ENCODE peak calls at places on chromosomes 12 and 14, in ten cellular contexts. P is pancreas, B is stomach, J is adrenal gland, S is left lung, E is psoas muscle, Q is A549, F is H9, G is heart left ventricle, D is H1. W is an unnamed sample.

GRCh38 chr14:91144425-91145145 is 30.7 kb downstream of the DGLUCY start:
- DNase-seq in E (no peak), J (no peak), B (no peak), S (no peak), Q (no peak), P (no peak), G (no peak), D (no peak), F (no peak), W (no peak)

GRCh38 chr12:58745348-58746125 is 174.8 kb downstream of the LRIG3 start:
- DNase-seq in P (no peak), Q (no peak), D (no peak), G (no peak), B (no peak), J (no peak), S (no peak), F (no peak), E (no peak), W (no peak)

GRCh38 chr12:20508362-20508761 is 140.0 kb downstream of the PDE3A start:
- DNase-seq in F (no peak), B (no peak), J (no peak), E (no peak), Q (no peak), G (no peak), S (no peak), D (no peak), P (no peak), W (no peak)

GRCh38 chr14:104604461-104605449 is at the start of gene TMEM179:
- DNase-seq in D (peak; percentile 15), Q (no peak), S (peak; percentile 68), J (peak; percentile 42), P (peak; percentile 72), G (no peak), F (peak; percentile 76), E (no peak), B (no peak), W (peak; percentile 46)

GRCh38 chr14:68790656-68791077 is 2.2 kb downstream of the ZFP36L1 start:
- DNase-seq in B (peak; percentile 25), F (no peak), E (no peak), G (no peak), Q (no peak), J (no peak), P (no peak), S (no peak), D (no peak), W (no peak)

GRCh38 chr14:22289570-22289969 is 299.5 kb downstream of the DAD1 start:
- DNase-seq in B (no peak), S (no peak), J (no peak), P (no peak), D (no peak), E (no peak), Q (no peak), G (no peak), F (no peak), W (peak; percentile 79)

GRCh38 chr14:71852201-71852600 is 80.0 kb upstream of the RGS6 start:
- DNase-seq in G (no peak), F (no peak), D (no peak), P (no peak), S (no peak), B (no peak), J (no peak), E (no peak), Q (no peak), W (no peak)

GRCh38 chr12:108375986-108376663 is 37.0 kb upstream of the CMKLR1 start:
- DNase-seq in J (no peak), B (no peak), S (no peak), G (no peak), F (no peak), P (no peak), E (no peak), Q (no peak), D (no peak), W (peak; percentile 24)

GRCh38 chr14:95361373-95362179 is 41.9 kb upstream of the CLMN start:
- DNase-seq in F (peak; percentile 94), D (peak; percentile 72), P (peak; percentile 86), Q (peak; percentile 25), E (peak; percentile 23), G (peak; percentile 37), J (no peak), S (peak; percentile 84), B (peak; percentile 66), W (no peak)

GRCh38 chr12:112198120-112198733 is 72.9 kb downstream of the TRAFD1 start:
- DNase-seq in G (no peak), S (no peak), P (no peak), J (peak; percentile 33), F (peak; percentile 90), Q (peak; percentile 81), E (no peak), D (peak; percentile 53), B (peak; percentile 46), W (peak; percentile 63)

GRCh38 chr14:69424139-69424923 is 25.8 kb downstream of the SLC39A9 start:
- DNase-seq in G (no peak), B (no peak), S (no peak), J (no peak), P (no peak), E (no peak), F (no peak), D (no peak), Q (no peak), W (no peak)

GRCh38 chr14:57227083-57227482 is 41.6 kb downstream of the EXOC5 start:
- DNase-seq in S (no peak), J (no peak), Q (no peak), D (no peak), P (no peak), E (no peak), F (no peak), G (no peak), B (no peak), W (no peak)

GRCh38 chr14:103101964-103102688 is 7.6 kb downstream of the EXOC3L4 start:
- DNase-seq in P (peak; percentile 71), E (no peak), D (no peak), J (no peak), S (peak; percentile 78), Q (no peak), F (no peak), B (no peak), G (peak; percentile 8), W (no peak)

GRCh38 chr12:83389237-83389996 is 702.7 kb downstream of the TMTC2 start:
- DNase-seq in G (peak; percentile 7), Q (no peak), P (peak; percentile 58), D (peak; percentile 38), B (no peak), E (no peak), J (peak; percentile 38), F (peak; percentile 81), S (peak; percentile 57), W (no peak)

GRCh38 chr14:60482743-60483142 is 3.1 kb downstream of the C14orf39 start:
- DNase-seq in Q (no peak), J (no peak), D (no peak), G (no peak), P (no peak), S (no peak), E (no peak), F (no peak), B (no peak), W (peak; percentile 52)

GRCh38 chr12:44574586-44574985 is 301.5 kb downstream of the NELL2 start:
- DNase-seq in P (no peak), S (no peak), Q (no peak), B (no peak), E (no peak), D (no peak), G (no peak), J (no peak), F (no peak), W (no peak)

GRCh38 chr14:32633930-32634329 is 304.7 kb upstream of the NPAS3 start:
- DNase-seq in J (no peak), P (no peak), B (no peak), S (no peak), F (no peak), E (no peak), G (no peak), D (no peak), Q (no peak), W (no peak)

GRCh38 chr12:66538970-66539369 is 139.9 kb downstream of the GRIP1 start:
- DNase-seq in F (peak; percentile 68), B (no peak), J (no peak), E (no peak), Q (no peak), S (no peak), D (peak; percentile 34), P (no peak), G (no peak), W (no peak)

GRCh38 chr12:104215638-104216297 is at the start of gene TXNRD1:
- DNase-seq in G (peak; percentile 86), D (peak; percentile 64), E (peak; percentile 85), F (peak; percentile 91), P (peak; percentile 88), S (peak; percentile 97), J (peak; percentile 88), B (peak; percentile 87), Q (peak; percentile 93), W (peak; percentile 72)

GRCh38 chr12:69392146-69392928 is 32.8 kb downstream of the YEATS4 start:
- DNase-seq in S (no peak), D (no peak), J (no peak), P (no peak), Q (no peak), F (no peak), E (no peak), B (no peak), G (no peak), W (peak; percentile 19)
- TF ChIP-seq CTCF in S (no peak), D (no peak), J (no peak), P (no peak), Q (no peak), F (no peak), E (no peak), B (no peak), G (no peak), W (no peak)

GRCh38 chr12:114799574-114800487 is 115.9 kb upstream of the TBX3 start:
- DNase-seq in Q (no peak), S (peak; percentile 61), B (peak; percentile 92), J (peak; percentile 93), G (peak; percentile 81), D (no peak), E (peak; percentile 75), F (peak; percentile 64), P (peak; percentile 84), W (no peak)
- H3K27ac ChIP-seq in Q (peak overlapping the region; percentile 59), S (no peak overlapping the region), B (no peak overlapping the region), J (peak overlapping the region; percentile 88), G (no peak overlapping the region), D (no peak overlapping the region), E (no peak overlapping the region), F (no peak overlapping the region), P (no peak overlapping the region), W (no peak overlapping the region)

GRCh38 chr12:12975322-12976077 is 23.5 kb upstream of the GPRC5D start:
- DNase-seq in P (no peak), Q (peak; percentile 61), B (peak; percentile 46), D (no peak), E (no peak), G (no peak), F (peak; percentile 80), J (no peak), S (no peak), W (no peak)
- TF ChIP-seq CTCF in P (no peak), Q (peak; percentile 42), B (no peak), D (peak; percentile 80), E (no peak), G (no peak), F (peak; percentile 70), J (no peak), S (no peak), W (no peak)

DNA sequence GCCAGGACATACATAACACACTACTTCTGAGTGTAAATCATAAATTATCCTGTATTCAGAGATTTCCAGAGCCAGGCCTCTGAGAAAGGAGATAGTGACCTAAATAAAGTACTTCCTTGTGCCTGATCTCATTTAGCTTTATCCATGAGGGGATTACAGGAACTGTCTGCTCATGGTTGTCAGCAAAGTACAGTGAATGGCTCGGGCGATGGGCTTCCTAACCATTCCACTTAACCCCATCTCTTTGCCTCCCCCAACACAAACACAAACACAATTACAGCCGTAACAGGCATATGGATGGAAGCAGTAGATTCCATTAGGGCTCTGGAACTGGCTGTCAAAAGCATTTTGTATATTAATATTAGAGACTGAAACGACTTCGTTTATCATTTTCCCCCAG is 206.7 kb upstream of the CPNE8 start:
- DNase-seq in G (no peak), F (no peak), D (no peak), B (no peak), S (no peak), E (no peak), P (no peak), J (no peak), Q (no peak), W (no peak)
- H3K27ac ChIP-seq in G (no peak overlapping the region), F (no peak overlapping the region), D (no peak overlapping the region), B (no peak overlapping the region), S (no peak overlapping the region), E (no peak overlapping the region), P (no peak overlapping the region), J (peak overlapping the region; percentile 10), Q (no peak overlapping the region), W (no peak overlapping the region)

W was measured in RWPE1.